ENCODE peak calls at places on chromosomes 7 and 10, in six cellular contexts. D is GM12878, K is HepG2, L is endothelial cell of umbilical vein, X is NB4, G is K562. R is an unnamed sample.

GRCh38 chr10:128306966-128307365 is 180.7 kb upstream of the MKI67 start:
- DNase-seq in D (no peak), K (no peak), L (no peak), X (no peak), G (no peak), R (no peak)

GRCh38 chr10:93376372-93377296 is 105.5 kb downstream of the MYOF start:
- DNase-seq in D (peak; percentile 31), K (peak; percentile 69), L (peak; percentile 90), X (peak; percentile 84), G (peak; percentile 51), R (peak; percentile 90)

GRCh38 chr7:157905740-157906461 is 569.1 kb downstream of the DNAJB6 start:
- DNase-seq in D (no peak), K (no peak), L (no peak), X (no peak), G (peak; percentile 44), R (no peak)

GRCh38 chr7:79176859-79177477 is 276.5 kb downstream of the MAGI2 start:
- DNase-seq in D (no peak), K (peak; percentile 10), L (peak; percentile 53), X (peak; percentile 61), G (no peak), R (peak; percentile 55)

GRCh38 chr7:35465791-35466336 is 212.0 kb upstream of the TBX20 start:
- DNase-seq in D (no peak), K (no peak), L (no peak), X (no peak), G (no peak), R (no peak)

GRCh38 chr7:103524042-103524907 is 78.3 kb upstream of the SLC26A5 start:
- DNase-seq in D (no peak), K (peak; percentile 3), L (peak; percentile 35), X (peak; percentile 53), G (peak; percentile 49), R (peak; percentile 45)

GRCh38 chr10:98030093-98030821 is at the start of gene CRTAC1:
- DNase-seq in D (no peak), K (no peak), L (peak; percentile 26), X (no peak), G (no peak), R (peak; percentile 32)

GRCh38 chr10:112981553-112981952 is 31.5 kb downstream of the TCF7L2 start:
- DNase-seq in D (peak; percentile 89), K (no peak), L (no peak), X (peak; percentile 77), G (no peak), R (no peak)

GRCh38 chr10:63376560-63377304 is 89.0 kb downstream of the JMJD1C start:
- DNase-seq in D (peak; percentile 64), K (no peak), L (peak; percentile 37), X (peak; percentile 22), G (no peak), R (no peak)

GRCh38 chr7:116582806-116583444 is 58.1 kb downstream of the CAV1 start:
- DNase-seq in D (no peak), K (no peak), L (peak; percentile 32), X (no peak), G (no peak), R (no peak)

GRCh38 chr7:124552217-124552616 is 213.4 kb downstream of the GPR37 start:
- DNase-seq in D (no peak), K (no peak), L (no peak), X (no peak), G (no peak), R (no peak)

GRCh38 chr7:64888901-64889685 is 14.0 kb upstream of the ZNF273 start:
- DNase-seq in D (no peak), K (no peak), L (peak; percentile 8), X (peak; percentile 76), G (no peak), R (no peak)

GRCh38 chr7:150311711-150312110 is 11.4 kb upstream of the LRRC61 start:
- DNase-seq in D (no peak), K (no peak), L (no peak), X (no peak), G (peak; percentile 7), R (no peak)

GRCh38 chr10:101311440-101312067 is 42.4 kb upstream of the BTRC start:
- DNase-seq in D (no peak), K (no peak), L (no peak), X (no peak), G (no peak), R (no peak)

GRCh38 chr7:128168667-128169210 is 72.3 kb upstream of the LEP start:
- DNase-seq in D (no peak), K (no peak), L (peak; percentile 12), X (no peak), G (peak; percentile 79), R (no peak)

GRCh38 chr10:100882681-100883321 is 30.0 kb upstream of the SLF2 start:
- DNase-seq in D (no peak), K (no peak), L (peak; percentile 61), X (no peak), G (no peak), R (no peak)

GRCh38 chr7:79453558-79454324 is at the start of gene MAGI2:
- DNase-seq in D (no peak), K (peak; percentile 41), L (peak; percentile 91), X (no peak), G (no peak), R (peak; percentile 20)

GRCh38 chr7:117931314-117931713 is 58.1 kb upstream of the CTTNBP2 start:
- DNase-seq in D (no peak), K (no peak), L (no peak), X (no peak), G (no peak), R (no peak)

GRCh38 chr10:13270877-13271551 is 28.9 kb downstream of the PHYH start:
- DNase-seq in D (no peak), K (no peak), L (no peak), X (peak; percentile 35), G (peak; percentile 20), R (no peak)

GRCh38 chr7:27150568-27151340 is 1.6 kb downstream of the HOXA3 start:
- DNase-seq in D (no peak), K (peak; percentile 42), L (peak; percentile 91), X (peak; percentile 90), G (peak; percentile 80), R (peak; percentile 91)

GRCh38 chr7:12730523-12730922 is 43.1 kb downstream of the ARL4A start:
- DNase-seq in D (no peak), K (no peak), L (no peak), X (peak; percentile 54), G (no peak), R (no peak)

GRCh38 chr10:456486-456885 is 233.0 kb downstream of the DIP2C start:
- DNase-seq in D (no peak), K (no peak), L (no peak), X (no peak), G (no peak), R (no peak)

GRCh38 chr10:96402417-96403305 is 43.9 kb upstream of the OPALIN start:
- DNase-seq in D (no peak), K (no peak), L (no peak), X (no peak), G (no peak), R (no peak)

GRCh38 chr7:134030460-134030865 is 96.7 kb upstream of the LRGUK start:
- DNase-seq in D (no peak), K (peak; percentile 80), L (no peak), X (no peak), G (no peak), R (no peak)

GRCh38 chr7:134034652-134035051 is 92.5 kb upstream of the LRGUK start:
- DNase-seq in D (no peak), K (peak; percentile 67), L (no peak), X (no peak), G (no peak), R (no peak)

GRCh38 chr7:134029743-134030142 is 97.4 kb upstream of the LRGUK start:
- DNase-seq in D (no peak), K (no peak), L (no peak), X (no peak), G (no peak), R (no peak)

GRCh38 chr7:134028853-134029252 is 98.3 kb upstream of the LRGUK start:
- DNase-seq in D (no peak), K (no peak), L (no peak), X (no peak), G (no peak), R (no peak)

GRCh38 chr7:134031835-134032617 is 95.1 kb upstream of the LRGUK start:
- DNase-seq in D (no peak), K (no peak), L (no peak), X (no peak), G (no peak), R (no peak)
- TF ChIP-seq MYC in D (no peak), K (no peak), L (no peak), X (no peak), G (no peak), R (no peak)

GRCh38 chr10:71981024-71981867 is 17.1 kb downstream of the CHST3 start:
- DNase-seq in D (peak; percentile 44), K (peak; percentile 90), L (peak; percentile 34), X (no peak), G (no peak), R (no peak)

GRCh38 chr10:71979692-71980062 is 15.5 kb downstream of the CHST3 start:
- DNase-seq in D (no peak), K (no peak), L (peak; percentile 25), X (no peak), G (no peak), R (no peak)

GRCh38 chr10:71981868-71982230 is 17.7 kb downstream of the CHST3 start:
- DNase-seq in D (no peak), K (no peak), L (no peak), X (no peak), G (no peak), R (no peak)

GRCh38 chr10:71978988-71979691 is 14.9 kb downstream of the CHST3 start:
- DNase-seq in D (no peak), K (no peak), L (no peak), X (no peak), G (no peak), R (no peak)

GRCh38 chr10:71980181-71981023 is 16.2 kb downstream of the CHST3 start:
- DNase-seq in D (no peak), K (no peak), L (peak; percentile 88), X (no peak), G (peak; percentile 58), R (no peak)
- H3K4me3 ChIP-seq in D (no peak overlapping the region), K (no peak overlapping the region), L (no peak overlapping the region), X (no peak overlapping the region), G (no peak overlapping the region), R (no peak overlapping the region)

GRCh38 chr7:33905389-33906032 is at the start of gene BMPER:
- DNase-seq in D (no peak), K (no peak), L (no peak), X (no peak), G (no peak), R (peak; percentile 47)
- TF ChIP-seq MYC in D (no peak), K (no peak), L (no peak), X (no peak), G (no peak), R (no peak)

DNA sequence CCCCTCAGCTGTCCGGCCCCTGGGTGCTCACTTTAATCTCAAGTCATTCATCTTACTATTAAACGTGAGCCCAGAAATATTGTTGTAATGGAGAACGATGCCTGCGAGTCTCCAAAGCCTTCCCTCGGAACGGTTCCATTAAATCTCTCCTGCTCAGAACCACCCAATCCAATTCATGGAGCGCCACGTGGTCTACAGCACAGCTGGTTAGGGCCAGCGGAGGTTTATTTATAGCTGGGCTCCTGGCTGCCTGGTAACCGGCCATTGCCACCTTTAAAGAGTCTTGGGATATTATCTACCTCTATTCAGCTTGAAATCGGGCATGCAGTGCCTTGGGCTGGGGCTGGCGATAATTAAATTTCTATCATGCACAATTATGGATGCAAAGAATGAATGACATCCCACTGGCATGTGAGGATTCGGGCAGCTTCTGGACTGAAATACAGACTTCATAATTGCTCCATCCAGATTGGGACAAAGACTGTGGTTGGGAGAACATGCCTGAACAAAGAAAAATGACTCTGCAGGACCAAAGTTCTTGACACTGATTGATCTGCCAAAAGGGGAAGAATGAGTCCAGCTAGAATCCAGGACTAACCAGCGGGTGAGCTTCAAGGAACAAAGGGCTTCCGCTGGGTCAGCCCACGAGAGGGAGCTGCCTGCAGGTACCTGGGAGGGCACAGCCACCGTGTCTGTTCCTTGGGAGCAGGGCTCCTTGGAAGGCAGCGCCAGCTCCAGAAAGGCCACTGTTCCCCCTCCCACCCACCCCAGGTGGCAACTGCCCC is 7.3 kb downstream of the FAM20C start:
- DNase-seq in D (no peak), K (peak; percentile 55), L (no peak), X (no peak), G (no peak), R (no peak)
- H3K4me3 ChIP-seq in D (no peak overlapping the region), K (no peak overlapping the region), L (no peak overlapping the region), X (no peak overlapping the region), G (no peak overlapping the region), R (no peak overlapping the region)

R was measured in A549.